ENCODE peak calls at places on chromosomes 4 and X, in eight cellular contexts. One of them, this sample, is unnamed.

GRCh38 chr4:113537183-113537977 is 224.2 kb downstream of the CAMK2D start:
- DNase-seq in HEK293T: no peak
- DNase-seq in HT1080: no peak
- DNase-seq in stimulated activated CD8-positive, alpha-beta memory T cell treated with anti-CD3 and anti-CD28 coated beads, Interleukin-2, amount 100 ng/mL, for 1 hour: no peak
- DNase-seq in IMR-90: no peak
- DNase-seq in CD14-positive monocyte: no peak
- DNase-seq in CD8-positive, alpha-beta memory T cell: no peak
- DNase-seq in GM03348: no peak
- DNase-seq in this sample: no peak

GRCh38 chr4:44447563-44448504 is 775 bp downstream of the KCTD8 start:
- DNase-seq in HT1080: no peak
- DNase-seq in HEK293T: peak
- DNase-seq in stimulated activated CD8-positive, alpha-beta memory T cell treated with anti-CD3 and anti-CD28 coated beads, Interleukin-2, amount 100 ng/mL, for 1 hour: no peak
- DNase-seq in CD14-positive monocyte: no peak
- DNase-seq in CD8-positive, alpha-beta memory T cell: no peak
- DNase-seq in IMR-90: no peak
- DNase-seq in GM03348: peak
- DNase-seq in this sample: no peak

GRCh38 chr4:138897818-138898226 is 117.8 kb upstream of the NOCT start:
- DNase-seq in CD8-positive, alpha-beta memory T cell: no peak
- DNase-seq in stimulated activated CD8-positive, alpha-beta memory T cell treated with anti-CD3 and anti-CD28 coated beads, Interleukin-2, amount 100 ng/mL, for 1 hour: no peak
- DNase-seq in HEK293T: no peak
- DNase-seq in IMR-90: peak
- DNase-seq in CD14-positive monocyte: no peak
- DNase-seq in HT1080: peak
- DNase-seq in GM03348: peak
- DNase-seq in this sample: no peak

GRCh38 chrX:34873500-34874225 is 68.9 kb upstream of the FAM47B start:
- DNase-seq in stimulated activated CD8-positive, alpha-beta memory T cell treated with anti-CD3 and anti-CD28 coated beads, Interleukin-2, amount 100 ng/mL, for 1 hour: no peak
- DNase-seq in CD8-positive, alpha-beta memory T cell: no peak
- DNase-seq in HEK293T: no peak
- DNase-seq in HT1080: no peak
- DNase-seq in IMR-90: peak
- DNase-seq in CD14-positive monocyte: no peak
- DNase-seq in GM03348: no peak
- DNase-seq in this sample: no peak

GRCh38 chr4:1172971-1173757 is 781 bp upstream of the SPON2 start:
- DNase-seq in CD14-positive monocyte: peak
- DNase-seq in GM03348: peak
- DNase-seq in IMR-90: peak
- DNase-seq in HEK293T: no peak
- DNase-seq in stimulated activated CD8-positive, alpha-beta memory T cell treated with anti-CD3 and anti-CD28 coated beads, Interleukin-2, amount 100 ng/mL, for 1 hour: no peak
- DNase-seq in CD8-positive, alpha-beta memory T cell: no peak
- DNase-seq in HT1080: no peak
- DNase-seq in this sample: no peak

GRCh38 chr4:8592366-8593267 is at the start of gene CPZ:
- DNase-seq in GM03348: peak
- DNase-seq in IMR-90: peak
- DNase-seq in HEK293T: no peak
- DNase-seq in HT1080: no peak
- DNase-seq in stimulated activated CD8-positive, alpha-beta memory T cell treated with anti-CD3 and anti-CD28 coated beads, Interleukin-2, amount 100 ng/mL, for 1 hour: no peak
- DNase-seq in CD8-positive, alpha-beta memory T cell: no peak
- DNase-seq in CD14-positive monocyte: no peak
- DNase-seq in this sample: no peak

GRCh38 chr4:37715889-37716402 is 29.8 kb upstream of the RELL1 start:
- DNase-seq in CD8-positive, alpha-beta memory T cell: no peak
- DNase-seq in stimulated activated CD8-positive, alpha-beta memory T cell treated with anti-CD3 and anti-CD28 coated beads, Interleukin-2, amount 100 ng/mL, for 1 hour: no peak
- DNase-seq in CD14-positive monocyte: no peak
- DNase-seq in HT1080: peak
- DNase-seq in HEK293T: no peak
- DNase-seq in GM03348: no peak
- DNase-seq in IMR-90: peak
- DNase-seq in this sample: no peak

GRCh38 chrX:10971176-10971575 is 140.0 kb upstream of the HCCS start:
- DNase-seq in HT1080: no peak
- DNase-seq in CD14-positive monocyte: no peak
- DNase-seq in HEK293T: no peak
- DNase-seq in CD8-positive, alpha-beta memory T cell: no peak
- DNase-seq in stimulated activated CD8-positive, alpha-beta memory T cell treated with anti-CD3 and anti-CD28 coated beads, Interleukin-2, amount 100 ng/mL, for 1 hour: no peak
- DNase-seq in GM03348: no peak
- DNase-seq in IMR-90: no peak
- DNase-seq in this sample: no peak

GRCh38 chr4:73420615-73421014 is 15.4 kb upstream of the AFP start:
- DNase-seq in GM03348: no peak
- DNase-seq in IMR-90: no peak
- DNase-seq in stimulated activated CD8-positive, alpha-beta memory T cell treated with anti-CD3 and anti-CD28 coated beads, Interleukin-2, amount 100 ng/mL, for 1 hour: no peak
- DNase-seq in CD14-positive monocyte: no peak
- DNase-seq in HEK293T: no peak
- DNase-seq in CD8-positive, alpha-beta memory T cell: no peak
- DNase-seq in HT1080: no peak
- DNase-seq in this sample: no peak

This sample was measured in naive thymus-derived CD8-positive, alpha-beta T cell.